ENCODE peak calls at places on chromosomes 16 and 17, in five cellular contexts. F is astrocyte, A is mammary epithelial cell, S is H1, Q is neural progenitor cell. D is an unnamed sample.

GRCh38 chr17:34616148-34616547 is 36.8 kb downstream of the TMEM132E start:
- DNase-seq in F (no peak), A (no peak), S (no peak), Q (peak; percentile 42), D (no peak)

GRCh38 chr17:36525888-36526287 is 8.8 kb downstream of the MYO19 start:
- DNase-seq in F (no peak), A (no peak), S (no peak), Q (no peak), D (no peak)

GRCh38 chr16:53664724-53665345 is 38.8 kb downstream of the RPGRIP1L start:
- DNase-seq in F (peak; percentile 97), A (no peak), S (no peak), Q (no peak), D (peak; percentile 74)

GRCh38 chr17:7721612-7722011 is 4.1 kb downstream of the DNAH2 start:
- DNase-seq in F (no peak), A (no peak), S (no peak), Q (no peak), D (no peak)

GRCh38 chr17:55742272-55743102 is 8.4 kb upstream of the PCTP start:
- DNase-seq in F (no peak), A (no peak), S (no peak), Q (no peak), D (no peak)

GRCh38 chr17:81453712-81454111 is 58.5 kb downstream of the BAHCC1 start:
- DNase-seq in F (no peak), A (no peak), S (no peak), Q (no peak), D (no peak)

GRCh38 chr16:7744546-7745294 is 412.1 kb downstream of the RBFOX1 start:
- DNase-seq in F (no peak), A (no peak), S (no peak), Q (no peak), D (no peak)

GRCh38 chr17:27455914-27456680 is at the start of gene KSR1:
- DNase-seq in F (peak; percentile 55), A (peak; percentile 47), S (peak; percentile 53), Q (peak; percentile 97), D (peak; percentile 87)

GRCh38 chr16:24118126-24118821 is 137.9 kb upstream of the CACNG3 start:
- DNase-seq in F (no peak), A (no peak), S (no peak), Q (no peak), D (no peak)

GRCh38 chr17:29444589-29444988 is 54.4 kb downstream of the TAOK1 start:
- DNase-seq in F (peak; percentile 67), A (peak; percentile 43), S (no peak), Q (no peak), D (peak; percentile 71)

GRCh38 chr17:6374271-6374691 is 60.6 kb downstream of the AIPL1 start:
- DNase-seq in F (peak; percentile 67), A (peak; percentile 95), S (no peak), Q (peak; percentile 18), D (peak; percentile 66)

GRCh38 chr17:7852919-7853692 is 1.8 kb upstream of the TMEM88 start:
- DNase-seq in F (no peak), A (no peak), S (no peak), Q (peak; percentile 56), D (no peak)

GRCh38 chr16:48524348-48525200 is 85.4 kb downstream of the N4BP1 start:
- DNase-seq in F (no peak), A (peak; percentile 18), S (no peak), Q (no peak), D (no peak)

GRCh38 chr17:7259555-7259889 is 2.8 kb downstream of the CLDN7 start:
- DNase-seq in F (no peak), A (no peak), S (no peak), Q (no peak), D (no peak)

GRCh38 chr16:69904495-69905170 is 46.5 kb upstream of the CLEC18A start:
- DNase-seq in F (no peak), A (no peak), S (no peak), Q (no peak), D (no peak)

GRCh38 chr17:74268554-74268953 is 5.5 kb upstream of the DNAI2 start:
- DNase-seq in F (no peak), A (no peak), S (no peak), Q (no peak), D (no peak)

GRCh38 chr16:21184834-21185233 is 26.4 kb downstream of the LDAF1 start:
- DNase-seq in F (no peak), A (peak; percentile 63), S (no peak), Q (no peak), D (no peak)

GRCh38 chr17:15261063-15261817 is 3.9 kb downstream of the PMP22 start:
- DNase-seq in F (peak; percentile 42), A (peak; percentile 54), S (no peak), Q (peak; percentile 85), D (peak; percentile 56)

GRCh38 chr16:77885596-77886295 is 97.4 kb downstream of the VAT1L start:
- DNase-seq in F (peak; percentile 36), A (no peak), S (no peak), Q (no peak), D (peak; percentile 60)

DNA sequence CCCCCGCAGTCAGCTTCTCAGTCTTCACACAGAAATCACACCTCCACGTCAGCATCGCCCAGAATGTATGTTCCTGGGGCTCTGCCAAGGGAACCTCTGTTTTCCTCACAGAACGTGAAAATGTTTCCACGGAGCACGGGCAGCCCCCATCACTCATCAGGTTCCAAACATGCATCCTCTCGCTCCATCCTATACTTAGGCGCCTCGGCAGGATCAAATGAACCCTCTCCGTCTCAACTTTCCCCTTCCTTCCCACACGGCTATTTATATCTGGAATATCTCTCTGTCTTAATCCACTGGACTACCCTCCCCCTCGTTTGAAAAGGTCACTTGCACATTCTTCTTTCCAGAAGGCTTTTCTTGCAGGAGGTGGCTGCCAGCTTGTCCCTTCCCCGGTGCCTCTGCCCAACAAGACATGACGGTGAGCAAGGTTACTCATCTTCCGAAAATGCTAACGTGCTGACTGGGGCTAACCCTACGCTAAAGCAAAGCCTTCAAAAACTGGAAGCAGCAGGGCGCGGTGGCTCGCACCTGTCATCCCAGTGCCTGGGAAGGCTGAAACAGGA is 21.6 kb downstream of the NXN start:
- DNase-seq in F (no peak), A (no peak), S (no peak), Q (no peak), D (peak; percentile 30)
- H3K4me3 ChIP-seq in F (no peak overlapping the region), A (no peak overlapping the region), S (no peak overlapping the region), Q (no peak overlapping the region), D (no peak overlapping the region)

DNA sequence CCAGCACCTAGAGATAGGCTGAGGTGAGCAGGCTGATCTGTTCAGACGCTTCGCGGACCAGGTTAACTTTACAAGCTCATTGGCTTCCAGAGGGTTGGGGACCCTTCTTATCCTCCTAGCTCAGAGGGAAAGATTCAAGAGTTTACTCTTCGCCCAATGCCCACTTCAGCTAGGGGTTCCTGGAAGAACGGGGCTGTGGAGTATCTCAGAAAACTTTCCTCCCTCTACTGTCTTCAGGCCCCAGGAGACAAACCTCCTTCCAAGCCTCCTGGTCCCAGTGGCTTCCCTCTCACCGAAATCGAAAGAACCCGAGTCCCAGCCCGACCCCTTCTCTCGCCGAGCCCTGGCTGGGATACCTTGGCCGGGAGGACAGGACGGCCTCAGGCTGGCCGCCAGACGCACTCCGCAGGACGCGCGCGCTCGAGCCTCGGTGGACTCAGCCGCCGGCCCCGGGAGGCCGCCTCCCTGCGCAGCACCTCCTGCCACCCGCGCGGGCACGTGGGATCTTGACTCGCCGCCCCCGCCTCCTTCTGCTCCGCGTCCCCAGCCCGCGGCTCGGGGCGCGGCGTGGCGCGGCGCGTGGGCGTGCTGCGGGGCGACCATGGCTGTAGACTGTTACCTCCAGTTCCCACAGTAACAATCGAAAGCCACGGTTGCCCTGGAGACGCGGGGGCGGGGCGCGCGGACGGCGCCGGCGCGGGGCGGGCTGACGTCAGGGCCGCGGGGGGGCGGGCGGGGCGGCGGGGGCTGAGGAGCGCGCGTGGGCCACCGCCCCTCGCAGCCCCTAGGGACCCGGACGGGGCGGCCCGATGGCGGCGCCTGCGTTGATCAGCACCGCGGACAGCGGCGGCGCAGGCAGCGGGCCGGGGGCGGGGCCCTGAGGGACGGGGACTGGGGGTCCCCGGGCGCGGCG is 5.3 kb upstream of the HIC1 start:
- DNase-seq in F (no peak), A (peak; percentile 74), S (no peak), Q (peak; percentile 95), D (peak; percentile 76)
- H3K27me3 ChIP-seq in F (no peaks in the 10 kb centered on the region), A (no peaks in the 10 kb centered on the region), S (peaks cover 43% of the 10 kb centered on the region), Q (peaks cover 81% of the 10 kb centered on the region), D (no peaks in the 10 kb centered on the region)

GRCh38 chr17:3835410-3836229 is 10.4 kb downstream of the NCBP3 start:
- DNase-seq in F (no peak), A (no peak), S (no peak), Q (no peak), D (no peak)

GRCh38 chr17:3838206-3838605 is 7.8 kb downstream of the NCBP3 start:
- DNase-seq in F (no peak), A (no peak), S (no peak), Q (no peak), D (no peak)

GRCh38 chr17:3834811-3835210 is 11.2 kb downstream of the NCBP3 start:
- DNase-seq in F (no peak), A (no peak), S (no peak), Q (no peak), D (no peak)

DNA sequence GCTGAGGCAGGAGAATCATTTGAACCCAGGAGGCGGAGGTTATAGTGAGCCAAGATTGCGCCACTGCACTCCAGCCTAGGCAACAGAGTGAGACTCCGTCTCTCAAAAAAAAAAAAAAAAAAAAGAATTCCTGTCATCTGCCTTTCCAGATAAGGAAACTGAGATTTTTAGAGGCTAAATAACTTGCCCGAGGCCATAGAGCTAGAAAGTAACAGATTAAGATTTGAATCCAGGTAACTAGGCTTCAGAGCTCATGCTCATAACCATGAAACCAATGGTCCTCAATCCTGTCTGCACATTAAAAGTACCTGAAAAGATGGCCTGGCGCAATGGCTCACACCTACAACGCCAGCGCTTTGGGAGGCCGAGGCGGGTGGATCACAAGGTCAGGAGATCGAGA is 9.5 kb downstream of the NCBP3 start:
- DNase-seq in F (no peak), A (no peak), S (no peak), Q (no peak), D (no peak)
- H3K79me2 ChIP-seq in F (peaks cover 73% of the 10 kb centered on the region), A (peaks cover 71% of the 10 kb centered on the region), S (peaks cover 37% of the 10 kb centered on the region), Q (peaks cover 77% of the 10 kb centered on the region), D (peaks cover 4% of the 10 kb centered on the region)

DNA sequence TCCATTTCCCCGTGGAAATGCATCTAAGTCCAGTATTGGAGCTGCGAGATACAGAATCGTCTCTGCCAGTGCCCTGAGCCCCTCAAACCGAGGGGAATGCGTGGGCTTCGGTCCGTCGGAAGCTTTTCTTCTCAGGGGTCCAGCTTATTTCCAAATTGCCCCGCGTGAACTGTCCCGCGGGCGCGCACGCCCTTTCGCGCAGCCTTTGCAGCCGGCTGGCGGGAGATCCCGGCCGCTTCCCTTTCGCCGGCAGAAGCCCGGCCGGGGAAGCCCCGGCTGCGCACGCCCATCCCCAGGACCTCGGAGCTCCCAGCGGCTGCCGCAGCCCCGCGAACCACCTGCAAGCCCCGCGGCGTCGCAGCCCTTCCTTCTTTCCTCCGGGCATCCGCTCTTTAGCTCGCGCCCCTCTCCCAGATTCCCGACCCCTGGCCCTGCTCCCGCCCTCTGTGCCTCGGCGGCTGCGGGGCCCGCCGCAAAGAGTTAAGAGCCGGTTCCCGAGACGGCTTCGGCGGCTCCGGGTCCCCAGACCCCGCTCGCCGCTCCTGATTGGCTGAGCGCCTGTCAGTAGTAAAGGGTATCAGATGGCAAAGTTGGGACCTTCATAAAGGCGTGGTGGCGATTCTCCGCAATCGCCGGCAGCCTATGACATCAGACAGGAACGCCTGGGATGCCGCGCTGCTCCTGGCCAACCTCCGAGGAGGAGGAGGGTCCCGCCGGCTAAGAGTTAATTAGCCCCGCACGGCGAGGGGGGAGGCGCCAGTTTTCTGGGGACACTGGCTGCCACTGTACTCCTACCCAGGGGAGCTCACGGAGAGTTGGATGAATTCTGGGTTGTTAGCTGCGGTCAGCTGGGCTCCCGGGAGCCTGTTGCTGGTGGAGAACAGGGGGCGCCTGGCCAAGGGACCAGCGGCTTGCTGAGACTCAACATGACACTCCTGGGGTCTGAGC is at the start of gene MYOCD:
- DNase-seq in F (peak; percentile 14), A (no peak), S (peak; percentile 79), Q (peak; percentile 97), D (no peak)
- H3K4me3 ChIP-seq in F (peak within 1 kb of the TSS; percentile 75), A (no peak within 1 kb of the TSS), S (peak within 1 kb of the TSS; percentile 59), Q (peak within 1 kb of the TSS; percentile 59), D (peak within 1 kb of the TSS; percentile 65)

D was measured in fibroblast of lung.